ENCODE peak calls at places on chromosomes 6 and 20, in five cellular contexts. One of them, this sample, is unnamed.

GRCh38 chr6:154453329-154453728 is 57.2 kb downstream of the CNKSR3 start:
- DNase-seq in heart right ventricle: no peak
- DNase-seq in psoas muscle: no peak
- DNase-seq in bronchial epithelial cell: no peak
- DNase-seq in uterus: no peak
- DNase-seq in this sample: no peak

GRCh38 chr6:68575765-68576439 is 59.2 kb upstream of the ADGRB3 start:
- DNase-seq in uterus: no peak
- DNase-seq in bronchial epithelial cell: no peak
- DNase-seq in psoas muscle: no peak
- DNase-seq in heart right ventricle: no peak
- DNase-seq in this sample: no peak

GRCh38 chr6:17987576-17988421 is at the start of gene KIF13A:
- DNase-seq in heart right ventricle: peak
- DNase-seq in uterus: peak
- DNase-seq in psoas muscle: peak
- DNase-seq in bronchial epithelial cell: no peak
- DNase-seq in this sample: peak

GRCh38 chr6:636488-636887 is 20.4 kb downstream of the HUS1B start:
- DNase-seq in bronchial epithelial cell: no peak
- DNase-seq in psoas muscle: no peak
- DNase-seq in heart right ventricle: no peak
- DNase-seq in uterus: no peak
- DNase-seq in this sample: no peak

GRCh38 chr6:157236040-157236725 is 87.1 kb downstream of the TMEM242 start:
- DNase-seq in bronchial epithelial cell: no peak
- DNase-seq in psoas muscle: no peak
- DNase-seq in heart right ventricle: no peak
- DNase-seq in uterus: no peak
- DNase-seq in this sample: no peak

GRCh38 chr20:39676857-39677351 is 714.8 kb downstream of the DHX35 start:
- DNase-seq in uterus: no peak
- DNase-seq in psoas muscle: no peak
- DNase-seq in heart right ventricle: no peak
- DNase-seq in bronchial epithelial cell: peak
- DNase-seq in this sample: no peak

GRCh38 chr6:106745396-106745795 is 116.0 kb downstream of the QRSL1 start:
- DNase-seq in bronchial epithelial cell: no peak
- DNase-seq in uterus: no peak
- DNase-seq in heart right ventricle: no peak
- DNase-seq in psoas muscle: no peak
- DNase-seq in this sample: no peak

GRCh38 chr6:122609881-122610689 is at the start of gene PKIB:
- DNase-seq in psoas muscle: peak
- DNase-seq in uterus: peak
- DNase-seq in bronchial epithelial cell: peak
- DNase-seq in heart right ventricle: peak
- DNase-seq in this sample: peak

GRCh38 chr6:41371992-41372525 is 36.7 kb downstream of the NCR2 start:
- DNase-seq in bronchial epithelial cell: no peak
- DNase-seq in heart right ventricle: no peak
- DNase-seq in uterus: peak
- DNase-seq in psoas muscle: no peak
- DNase-seq in this sample: no peak
- H3K4me3 ChIP-seq in bronchial epithelial cell: no peak
- H3K4me3 ChIP-seq in heart right ventricle: peak
- H3K4me3 ChIP-seq in uterus: no peak
- H3K4me3 ChIP-seq in psoas muscle: peak
- H3K4me3 ChIP-seq in this sample: no peak

GRCh38 chr20:51695574-51696303 is 72.5 kb downstream of the ATP9A start:
- DNase-seq in heart right ventricle: no peak
- DNase-seq in uterus: no peak
- DNase-seq in bronchial epithelial cell: peak
- DNase-seq in psoas muscle: no peak
- DNase-seq in this sample: no peak

GRCh38 chr20:51697119-51697826 is 70.9 kb downstream of the ATP9A start:
- DNase-seq in uterus: no peak
- DNase-seq in psoas muscle: no peak
- DNase-seq in heart right ventricle: no peak
- DNase-seq in bronchial epithelial cell: peak
- DNase-seq in this sample: no peak

GRCh38 chr20:51698252-51698651 is 69.9 kb downstream of the ATP9A start:
- DNase-seq in psoas muscle: no peak
- DNase-seq in uterus: no peak
- DNase-seq in heart right ventricle: no peak
- DNase-seq in bronchial epithelial cell: no peak
- DNase-seq in this sample: no peak

GRCh38 chr20:51692806-51693400 is 75.3 kb downstream of the ATP9A start:
- DNase-seq in bronchial epithelial cell: no peak
- DNase-seq in heart right ventricle: no peak
- DNase-seq in uterus: no peak
- DNase-seq in psoas muscle: no peak
- DNase-seq in this sample: no peak

DNA sequence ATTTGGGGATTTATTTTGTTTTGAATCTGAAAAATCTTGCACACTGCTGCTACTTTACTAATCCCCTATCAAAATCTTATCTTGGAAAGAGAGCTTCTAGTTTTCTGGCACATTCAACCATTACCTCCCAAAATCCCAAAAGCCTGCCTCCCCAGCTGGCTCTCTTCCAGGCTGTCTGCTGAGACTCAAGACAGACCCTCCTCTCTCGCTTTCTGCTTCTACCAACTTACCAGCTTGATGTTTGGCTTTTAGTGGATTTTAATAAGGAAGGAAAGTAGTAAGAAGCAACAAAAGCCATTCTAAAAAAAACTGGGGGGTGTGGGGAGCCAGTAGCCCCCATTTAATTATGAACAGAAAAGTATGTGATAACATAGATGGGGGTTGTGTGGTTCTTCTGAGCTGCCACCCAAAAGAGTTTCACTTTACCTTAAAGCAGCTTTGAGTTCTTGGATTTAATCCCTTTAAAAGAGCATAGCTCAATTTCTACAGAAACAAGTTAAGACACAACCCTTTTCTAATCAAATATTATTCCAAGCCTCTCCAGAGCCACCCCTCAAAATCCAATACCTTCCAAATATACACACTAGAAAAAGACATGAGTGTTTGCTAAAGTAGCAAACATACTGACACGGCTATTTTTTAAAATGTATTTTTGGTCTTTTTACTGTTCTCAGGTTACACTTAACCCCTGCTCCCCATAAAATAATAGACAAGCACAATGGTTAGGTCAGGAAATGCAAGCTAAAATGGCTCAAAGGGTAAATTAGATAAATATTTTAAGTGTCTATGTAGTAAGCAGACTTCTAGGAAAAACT is 71.7 kb downstream of the ATP9A start:
- DNase-seq in psoas muscle: no peak
- DNase-seq in bronchial epithelial cell: peak
- DNase-seq in heart right ventricle: no peak
- DNase-seq in uterus: peak
- DNase-seq in this sample: no peak
- H3K4me3 ChIP-seq in psoas muscle: no peak
- H3K4me3 ChIP-seq in bronchial epithelial cell: no peak
- H3K4me3 ChIP-seq in heart right ventricle: no peak
- H3K4me3 ChIP-seq in uterus: no peak
- H3K4me3 ChIP-seq in this sample: no peak

GRCh38 chr20:44208165-44208564 is 2.4 kb downstream of the OSER1 start:
- DNase-seq in uterus: no peak
- DNase-seq in psoas muscle: no peak
- DNase-seq in bronchial epithelial cell: no peak
- DNase-seq in heart right ventricle: no peak
- DNase-seq in this sample: no peak

GRCh38 chr20:44204832-44205215 is 5.7 kb downstream of the OSER1 start:
- DNase-seq in psoas muscle: no peak
- DNase-seq in uterus: no peak
- DNase-seq in bronchial epithelial cell: no peak
- DNase-seq in heart right ventricle: no peak
- DNase-seq in this sample: no peak

GRCh38 chr20:44208770-44209169 is 1.8 kb downstream of the OSER1 start:
- DNase-seq in psoas muscle: no peak
- DNase-seq in heart right ventricle: no peak
- DNase-seq in bronchial epithelial cell: no peak
- DNase-seq in uterus: no peak
- DNase-seq in this sample: no peak

GRCh38 chr20:44206132-44206531 is 4.4 kb downstream of the OSER1 start:
- DNase-seq in heart right ventricle: no peak
- DNase-seq in uterus: no peak
- DNase-seq in bronchial epithelial cell: no peak
- DNase-seq in psoas muscle: no peak
- DNase-seq in this sample: no peak

GRCh38 chr20:44207066-44207723 is 3.4 kb downstream of the OSER1 start:
- DNase-seq in bronchial epithelial cell: no peak
- DNase-seq in heart right ventricle: no peak
- DNase-seq in psoas muscle: no peak
- DNase-seq in uterus: no peak
- DNase-seq in this sample: no peak
- H3K4me3 ChIP-seq in bronchial epithelial cell: no peak
- H3K4me3 ChIP-seq in heart right ventricle: no peak
- H3K4me3 ChIP-seq in psoas muscle: peak
- H3K4me3 ChIP-seq in uterus: no peak
- H3K4me3 ChIP-seq in this sample: no peak

DNA sequence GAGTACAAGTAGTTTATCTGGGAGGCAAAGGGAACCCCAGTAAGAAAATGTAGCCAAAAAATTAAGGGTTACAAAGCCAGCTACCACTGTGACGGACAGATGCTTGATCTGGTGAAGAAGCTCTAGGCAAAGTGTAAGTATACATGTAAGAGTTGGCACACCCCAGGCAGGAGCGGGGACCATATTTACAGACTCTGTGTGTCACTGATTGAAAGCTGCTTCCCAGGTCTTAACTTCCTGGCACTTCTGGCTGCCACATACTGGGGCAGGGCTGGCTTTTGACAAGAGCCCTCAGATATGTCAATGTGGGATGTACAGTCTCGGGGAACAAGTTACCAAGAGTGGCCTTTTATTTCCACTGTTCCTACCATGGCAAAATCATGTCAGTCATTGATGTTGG is 48.0 kb upstream of the BCLAF1 start:
- DNase-seq in uterus: no peak
- DNase-seq in heart right ventricle: no peak
- DNase-seq in psoas muscle: no peak
- DNase-seq in bronchial epithelial cell: no peak
- DNase-seq in this sample: no peak
- H3K4me3 ChIP-seq in uterus: no peak
- H3K4me3 ChIP-seq in heart right ventricle: no peak
- H3K4me3 ChIP-seq in psoas muscle: no peak
- H3K4me3 ChIP-seq in bronchial epithelial cell: no peak
- H3K4me3 ChIP-seq in this sample: no peak

GRCh38 chr6:26576407-26576843 is 20.3 kb upstream of the ABT1 start:
- DNase-seq in uterus: no peak
- DNase-seq in psoas muscle: no peak
- DNase-seq in heart right ventricle: no peak
- DNase-seq in bronchial epithelial cell: no peak
- DNase-seq in this sample: no peak
- H3K4me3 ChIP-seq in uterus: no peak
- H3K4me3 ChIP-seq in psoas muscle: peak
- H3K4me3 ChIP-seq in heart right ventricle: peak
- H3K4me3 ChIP-seq in bronchial epithelial cell: no peak
- H3K4me3 ChIP-seq in this sample: no peak

GRCh38 chr6:6686748-6687601 is 98.5 kb downstream of the LY86 start:
- DNase-seq in bronchial epithelial cell: peak
- DNase-seq in uterus: peak
- DNase-seq in heart right ventricle: peak
- DNase-seq in psoas muscle: peak
- DNase-seq in this sample: peak
- H3K4me3 ChIP-seq in bronchial epithelial cell: no peak
- H3K4me3 ChIP-seq in uterus: no peak
- H3K4me3 ChIP-seq in heart right ventricle: peak
- H3K4me3 ChIP-seq in psoas muscle: peak
- H3K4me3 ChIP-seq in this sample: no peak